ENCODE peak calls at places on chromosome 19, in five cellular contexts. N is transverse colon, T is K562, H is sigmoid colon, B is stomach. Y is an unnamed sample.

GRCh38 chr19:50858896-50859295 is 4.2 kb downstream of the KLK3 start:
- DNase-seq in N (peak), B (no peak), H (no peak), T (no peak), Y (no peak)

GRCh38 chr19:39502640-39503417 is 4.1 kb downstream of the DLL3 start:
- DNase-seq in H (no peak), N (peak), B (peak), T (peak), Y (no peak)

GRCh38 chr19:39261704-39262103 is 6.5 kb upstream of the IFNL2 start:
- DNase-seq in B (no peak), T (no peak), N (no peak), H (no peak), Y (no peak)

GRCh38 chr19:54429545-54430227 is 14.4 kb downstream of the TTYH1 start:
- DNase-seq in T (no peak), H (no peak), N (no peak), B (no peak), Y (no peak)

GRCh38 chr19:38924383-38924782 is 6.2 kb downstream of the SARS2 start:
- DNase-seq in N (no peak), H (no peak), B (no peak), T (no peak), Y (no peak)

GRCh38 chr19:19113040-19113541 is 25.2 kb downstream of the TMEM161A start:
- DNase-seq in H (no peak), T (peak), B (no peak), N (no peak), Y (no peak)

GRCh38 chr19:14440049-14440448 is 6.9 kb downstream of the PKN1 start:
- DNase-seq in H (peak), N (peak), T (peak), B (peak), Y (no peak)

GRCh38 chr19:17766543-17767131 is 15.4 kb downstream of the FCHO1 start:
- DNase-seq in B (peak), T (no peak), N (peak), H (peak), Y (peak)

GRCh38 chr19:36152061-36152885 is at the start of gene COX7A1:
- DNase-seq in T (no peak), B (no peak), N (peak), H (peak), Y (peak)

GRCh38 chr19:29831041-29831548 is 19.3 kb downstream of the CCNE1 start:
- DNase-seq in N (no peak), T (no peak), B (no peak), H (no peak), Y (peak)

GRCh38 chr19:42032428-42032827 is 37.6 kb downstream of the GRIK5 start:
- DNase-seq in B (no peak), T (no peak), H (no peak), N (no peak), Y (no peak)

GRCh38 chr19:50204811-50205675 is 1.6 kb downstream of the MYH14 start:
- DNase-seq in T (peak), N (peak), B (peak), H (no peak), Y (peak)

GRCh38 chr19:14056069-14056666 is 5.7 kb downstream of the PALM3 start:
- DNase-seq in N (no peak), B (no peak), H (no peak), T (peak), Y (no peak)

GRCh38 chr19:18439025-18439909 is 1.3 kb upstream of the ISYNA1 start:
- DNase-seq in T (peak), N (no peak), B (peak), H (no peak), Y (no peak)

GRCh38 chr19:17721821-17722220 is 2.5 kb downstream of the MAP1S start:
- DNase-seq in B (no peak), H (no peak), T (no peak), N (no peak), Y (no peak)

GRCh38 chr19:40465025-40465780 is at the start of gene BLVRB:
- DNase-seq in N (peak), B (no peak), T (peak), H (no peak), Y (no peak)

GRCh38 chr19:15498910-15499309 is 9.4 kb upstream of the CYP4F22 start:
- DNase-seq in H (no peak), N (no peak), B (no peak), T (peak), Y (no peak)

GRCh38 chr19:18507021-18507726 is 14.7 kb downstream of the ELL start:
- DNase-seq in N (peak), T (no peak), H (no peak), B (peak), Y (no peak)

GRCh38 chr19:5480427-5480836 is 25.2 kb downstream of the ZNRF4 start:
- DNase-seq in T (peak), N (peak), H (no peak), B (peak), Y (no peak)

GRCh38 chr19:49427855-49428546 is 2.8 kb downstream of the GFY start:
- DNase-seq in H (no peak), T (peak), N (no peak), B (peak), Y (no peak)

GRCh38 chr19:58570770-58571574 is 2.2 kb downstream of the MZF1 start:
- DNase-seq in B (no peak), H (peak), T (no peak), N (peak), Y (peak)

GRCh38 chr19:42465827-42466280 is 23.1 kb upstream of the CXCL17 start:
- DNase-seq in T (no peak), B (no peak), H (no peak), N (no peak), Y (no peak)

GRCh38 chr19:49347835-49348234 is 12.6 kb downstream of the CD37 start:
- DNase-seq in B (no peak), H (no peak), T (peak), N (no peak), Y (no peak)

GRCh38 chr19:38034153-38034835 is 127.3 kb downstream of the SIPA1L3 start:
- DNase-seq in B (no peak), N (peak), T (no peak), H (no peak), Y (no peak)

GRCh38 chr19:3302755-3303154 is 63.6 kb upstream of the NFIC start:
- DNase-seq in T (no peak), H (no peak), B (no peak), N (no peak), Y (no peak)

GRCh38 chr19:35805518-35806102 is 7.0 kb downstream of the PRODH2 start:
- DNase-seq in N (no peak), T (no peak), B (no peak), H (peak), Y (no peak)

GRCh38 chr19:3557461-3558248 is at the start of gene MFSD12:
- DNase-seq in T (peak), B (peak), H (peak), N (peak), Y (peak)

GRCh38 chr19:5621311-5621944 is 1.1 kb downstream of the SAFB2 start:
- DNase-seq in B (peak), H (peak), T (no peak), N (peak), Y (no peak)

GRCh38 chr19:38412961-38413360 is 10.1 kb downstream of the FAM98C start:
- DNase-seq in T (peak), B (no peak), N (no peak), H (no peak), Y (no peak)

GRCh38 chr19:19261350-19262189 is 11.5 kb downstream of the TM6SF2 start:
- DNase-seq in H (no peak), N (no peak), B (no peak), T (no peak), Y (no peak)

GRCh38 chr19:49212302-49212701 is 54.7 kb downstream of the TRPM4 start:
- DNase-seq in B (no peak), H (no peak), N (no peak), T (peak), Y (no peak)

GRCh38 chr19:40556953-40557530 is 19.6 kb upstream of the SHKBP1 start:
- DNase-seq in H (no peak), N (no peak), B (no peak), T (no peak), Y (no peak)

GRCh38 chr19:18414504-18415176 is 4.6 kb upstream of the SSBP4 start:
- DNase-seq in T (peak), H (no peak), B (no peak), N (no peak), Y (no peak)

GRCh38 chr19:31139871-31140505 is 209.2 kb downstream of the TSHZ3 start:
- DNase-seq in N (no peak), T (no peak), B (no peak), H (no peak), Y (no peak)

GRCh38 chr19:2126879-2127518 is 24.4 kb downstream of the AP3D1 start:
- DNase-seq in H (no peak), N (no peak), B (no peak), T (no peak), Y (no peak)
- TF ChIP-seq EP300 in H (no peak), N (no peak), B (no peak), T (no peak), Y (no peak)

GRCh38 chr19:7202888-7203287 is 91.3 kb downstream of the INSR start:
- DNase-seq in N (no peak), H (no peak), T (no peak), B (no peak), Y (no peak)

GRCh38 chr19:7197169-7197759 is 97.0 kb downstream of the INSR start:
- DNase-seq in H (peak), B (peak), N (peak), T (peak), Y (peak)

GRCh38 chr19:7200739-7201138 is 93.5 kb downstream of the INSR start:
- DNase-seq in B (no peak), T (no peak), N (no peak), H (no peak), Y (no peak)

GRCh38 chr19:7197760-7198696 is 96.2 kb downstream of the INSR start:
- DNase-seq in B (peak), H (peak), T (peak), N (peak), Y (peak)

DNA sequence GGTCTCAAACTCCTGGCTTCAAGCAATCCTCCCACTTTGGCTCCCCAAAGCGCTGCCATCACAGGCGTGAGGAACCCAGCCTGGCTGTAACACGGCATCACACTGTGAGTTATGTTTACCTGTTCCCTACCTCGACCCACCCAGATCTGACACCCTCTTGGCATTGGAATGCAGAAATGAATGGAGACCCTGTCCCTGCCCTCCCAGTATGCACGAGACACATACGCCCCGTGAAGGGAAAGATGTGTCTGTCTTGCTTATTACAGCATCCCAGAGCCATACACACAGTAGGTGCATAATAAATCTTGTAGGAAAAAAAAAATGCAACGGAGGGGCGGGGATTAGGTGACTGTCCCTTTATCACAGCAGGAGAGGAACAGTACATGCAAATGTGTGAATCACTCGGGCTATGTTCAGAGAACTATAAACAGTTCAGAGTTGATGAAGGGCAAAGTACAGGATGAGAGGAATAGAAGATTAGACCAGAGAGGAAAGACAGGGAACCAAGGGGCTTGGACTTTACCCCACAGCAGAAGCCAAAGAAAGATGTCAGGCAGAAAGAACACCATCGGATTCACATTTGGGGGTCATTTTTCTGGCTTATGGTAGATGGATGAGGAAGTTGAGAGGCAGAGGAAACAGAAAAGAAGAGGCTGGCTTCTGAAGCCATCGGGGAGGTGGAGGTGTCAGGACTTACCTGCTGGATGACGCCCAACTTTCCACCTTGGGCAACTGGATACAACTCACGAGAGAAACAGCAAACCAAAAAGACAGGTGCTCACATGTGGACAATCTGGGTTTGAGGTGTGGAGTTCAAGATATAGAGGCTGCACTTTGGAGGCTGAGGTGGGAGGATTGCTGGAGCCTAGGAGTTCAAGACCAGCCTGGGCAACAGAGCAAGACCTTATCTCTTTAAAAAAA is 94.3 kb downstream of the INSR start:
- DNase-seq in T (no peak), H (no peak), N (peak), B (peak), Y (no peak)
- H3K27ac ChIP-seq in T (no peak), H (no peak), N (peak), B (peak), Y (no peak)

GRCh38 chr19:16579381-16579780 is 7.2 kb upstream of the SLC35E1 start:
- DNase-seq in N (no peak), B (no peak), T (no peak), H (no peak), Y (no peak)
- TF ChIP-seq EP300 in N (no peak), B (no peak), T (no peak), H (no peak), Y (no peak)

GRCh38 chr19:11528551-11529341 is at the start of gene ECSIT:
- DNase-seq in B (peak), T (peak), N (peak), H (peak), Y (peak)

GRCh38 chr19:11534538-11534937 is 4.1 kb upstream of the CNN1 start:
- DNase-seq in N (no peak), H (no peak), B (no peak), T (no peak), Y (no peak)

GRCh38 chr19:11535792-11536595 is 2.7 kb upstream of the CNN1 start:
- DNase-seq in H (peak), T (peak), N (peak), B (peak), Y (peak)

DNA sequence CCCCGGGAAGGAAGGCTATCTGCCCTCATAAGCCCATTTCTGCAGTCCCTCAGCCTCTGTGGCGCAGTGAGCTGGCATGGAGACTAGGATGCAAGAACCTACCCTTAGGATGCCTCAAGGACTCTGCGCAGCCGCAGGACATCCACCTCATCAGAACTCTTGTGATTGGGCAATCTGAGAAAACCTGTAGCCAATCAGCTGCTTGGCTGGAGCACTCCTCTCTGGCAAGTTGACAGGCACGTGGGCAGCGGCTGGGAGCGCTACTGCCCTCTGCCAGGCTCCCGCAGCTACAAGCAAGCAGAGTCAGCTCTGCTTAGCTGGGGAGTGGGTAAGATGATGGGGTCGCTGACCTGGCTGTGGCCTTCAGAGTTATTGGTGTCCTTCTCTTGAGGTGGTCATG is 1.5 kb upstream of the ECSIT start:
- DNase-seq in T (peak), B (peak), N (peak), H (peak), Y (no peak)
- H3K27ac ChIP-seq in T (no peak), B (peak), N (peak), H (peak), Y (no peak)